ENCODE peak calls at places on chromosomes 6 and 20, in seven cellular contexts. One of them, this sample, is unnamed.

GRCh38 chr6:137112067-137112355 is 61.4 kb downstream of the IL22RA2 start:
- DNase-seq in epithelial cell of esophagus: peak
- DNase-seq in Peyer's patch: no peak
- DNase-seq in spleen: no peak
- DNase-seq in AG09309: peak
- DNase-seq in mucosa of descending colon: no peak
- DNase-seq in prostate gland: no peak
- DNase-seq in this sample: peak

GRCh38 chr20:37913563-37914366 is 10.8 kb downstream of the VSTM2L start:
- DNase-seq in Peyer's patch: no peak
- DNase-seq in mucosa of descending colon: no peak
- DNase-seq in prostate gland: no peak
- DNase-seq in spleen: no peak
- DNase-seq in AG09309: no peak
- DNase-seq in epithelial cell of esophagus: peak
- DNase-seq in this sample: no peak

GRCh38 chr6:104638841-104639290 is 220.9 kb downstream of the HACE1 start:
- DNase-seq in epithelial cell of esophagus: no peak
- DNase-seq in prostate gland: no peak
- DNase-seq in AG09309: no peak
- DNase-seq in spleen: no peak
- DNase-seq in mucosa of descending colon: no peak
- DNase-seq in Peyer's patch: no peak
- DNase-seq in this sample: no peak

GRCh38 chr6:150647051-150647450 is 47.4 kb downstream of the PLEKHG1 start:
- DNase-seq in prostate gland: no peak
- DNase-seq in spleen: no peak
- DNase-seq in Peyer's patch: no peak
- DNase-seq in AG09309: no peak
- DNase-seq in epithelial cell of esophagus: no peak
- DNase-seq in mucosa of descending colon: no peak
- DNase-seq in this sample: no peak

GRCh38 chr6:116386581-116387299 is 16.0 kb downstream of the DSE start:
- DNase-seq in mucosa of descending colon: no peak
- DNase-seq in spleen: no peak
- DNase-seq in AG09309: no peak
- DNase-seq in Peyer's patch: no peak
- DNase-seq in prostate gland: no peak
- DNase-seq in epithelial cell of esophagus: peak
- DNase-seq in this sample: peak

GRCh38 chr6:89260832-89261231 is 43.7 kb upstream of the GABRR1 start:
- DNase-seq in mucosa of descending colon: no peak
- DNase-seq in spleen: no peak
- DNase-seq in prostate gland: no peak
- DNase-seq in Peyer's patch: no peak
- DNase-seq in epithelial cell of esophagus: peak
- DNase-seq in AG09309: no peak
- DNase-seq in this sample: no peak

GRCh38 chr6:55882731-55883595 is 7.6 kb upstream of the BMP5 start:
- DNase-seq in Peyer's patch: no peak
- DNase-seq in prostate gland: no peak
- DNase-seq in AG09309: peak
- DNase-seq in spleen: no peak
- DNase-seq in mucosa of descending colon: no peak
- DNase-seq in epithelial cell of esophagus: peak
- DNase-seq in this sample: peak

GRCh38 chr20:47610247-47610944 is 108.7 kb downstream of the NCOA3 start:
- DNase-seq in spleen: no peak
- DNase-seq in epithelial cell of esophagus: peak
- DNase-seq in AG09309: peak
- DNase-seq in prostate gland: no peak
- DNase-seq in Peyer's patch: no peak
- DNase-seq in mucosa of descending colon: no peak
- DNase-seq in this sample: peak

GRCh38 chr6:160756021-160756420 is 54.0 kb downstream of the PLG start:
- DNase-seq in prostate gland: no peak
- DNase-seq in mucosa of descending colon: no peak
- DNase-seq in AG09309: no peak
- DNase-seq in Peyer's patch: no peak
- DNase-seq in epithelial cell of esophagus: peak
- DNase-seq in spleen: no peak
- DNase-seq in this sample: no peak

GRCh38 chr6:143677891-143678737 is at the start of gene PHACTR2:
- DNase-seq in epithelial cell of esophagus: peak
- DNase-seq in Peyer's patch: peak
- DNase-seq in prostate gland: peak
- DNase-seq in mucosa of descending colon: peak
- DNase-seq in AG09309: peak
- DNase-seq in spleen: peak
- DNase-seq in this sample: peak

GRCh38 chr20:10864076-10864672 is 190.4 kb upstream of the JAG1 start:
- DNase-seq in AG09309: no peak
- DNase-seq in prostate gland: peak
- DNase-seq in mucosa of descending colon: peak
- DNase-seq in spleen: no peak
- DNase-seq in epithelial cell of esophagus: peak
- DNase-seq in Peyer's patch: peak
- DNase-seq in this sample: no peak

GRCh38 chr6:163759542-163759941 is 345.0 kb downstream of the QKI start:
- DNase-seq in Peyer's patch: no peak
- DNase-seq in mucosa of descending colon: no peak
- DNase-seq in spleen: no peak
- DNase-seq in AG09309: no peak
- DNase-seq in epithelial cell of esophagus: peak
- DNase-seq in prostate gland: no peak
- DNase-seq in this sample: no peak

GRCh38 chr20:35473684-35474083 is 18.3 kb downstream of the CEP250 start:
- DNase-seq in prostate gland: no peak
- DNase-seq in spleen: no peak
- DNase-seq in Peyer's patch: no peak
- DNase-seq in mucosa of descending colon: no peak
- DNase-seq in AG09309: no peak
- DNase-seq in epithelial cell of esophagus: no peak
- DNase-seq in this sample: no peak

GRCh38 chr20:34074101-34074760 is 37.8 kb downstream of the EIF2S2 start:
- DNase-seq in Peyer's patch: no peak
- DNase-seq in epithelial cell of esophagus: peak
- DNase-seq in spleen: no peak
- DNase-seq in AG09309: no peak
- DNase-seq in mucosa of descending colon: no peak
- DNase-seq in prostate gland: no peak
- DNase-seq in this sample: no peak

GRCh38 chr6:42929088-42929927 is at the start of gene CNPY3:
- DNase-seq in epithelial cell of esophagus: peak
- DNase-seq in mucosa of descending colon: peak
- DNase-seq in prostate gland: peak
- DNase-seq in Peyer's patch: peak
- DNase-seq in spleen: peak
- DNase-seq in AG09309: peak
- DNase-seq in this sample: peak

GRCh38 chr20:47667086-47667485 is 118.2 kb downstream of the SULF2 start:
- DNase-seq in spleen: no peak
- DNase-seq in prostate gland: no peak
- DNase-seq in AG09309: no peak
- DNase-seq in Peyer's patch: no peak
- DNase-seq in epithelial cell of esophagus: no peak
- DNase-seq in mucosa of descending colon: no peak
- DNase-seq in this sample: no peak

GRCh38 chr6:125004198-125004597 is 42.0 kb downstream of the RNF217 start:
- DNase-seq in mucosa of descending colon: no peak
- DNase-seq in epithelial cell of esophagus: no peak
- DNase-seq in spleen: no peak
- DNase-seq in AG09309: no peak
- DNase-seq in Peyer's patch: no peak
- DNase-seq in prostate gland: no peak
- DNase-seq in this sample: no peak

GRCh38 chr20:709421-709820 is 33.8 kb upstream of the SCRT2 start:
- DNase-seq in AG09309: no peak
- DNase-seq in epithelial cell of esophagus: peak
- DNase-seq in spleen: peak
- DNase-seq in prostate gland: peak
- DNase-seq in Peyer's patch: no peak
- DNase-seq in mucosa of descending colon: no peak
- DNase-seq in this sample: no peak

GRCh38 chr6:71420693-71421328 is 132.2 kb downstream of the OGFRL1 start:
- DNase-seq in epithelial cell of esophagus: peak
- DNase-seq in Peyer's patch: peak
- DNase-seq in spleen: peak
- DNase-seq in mucosa of descending colon: peak
- DNase-seq in prostate gland: peak
- DNase-seq in AG09309: peak
- DNase-seq in this sample: peak

DNA sequence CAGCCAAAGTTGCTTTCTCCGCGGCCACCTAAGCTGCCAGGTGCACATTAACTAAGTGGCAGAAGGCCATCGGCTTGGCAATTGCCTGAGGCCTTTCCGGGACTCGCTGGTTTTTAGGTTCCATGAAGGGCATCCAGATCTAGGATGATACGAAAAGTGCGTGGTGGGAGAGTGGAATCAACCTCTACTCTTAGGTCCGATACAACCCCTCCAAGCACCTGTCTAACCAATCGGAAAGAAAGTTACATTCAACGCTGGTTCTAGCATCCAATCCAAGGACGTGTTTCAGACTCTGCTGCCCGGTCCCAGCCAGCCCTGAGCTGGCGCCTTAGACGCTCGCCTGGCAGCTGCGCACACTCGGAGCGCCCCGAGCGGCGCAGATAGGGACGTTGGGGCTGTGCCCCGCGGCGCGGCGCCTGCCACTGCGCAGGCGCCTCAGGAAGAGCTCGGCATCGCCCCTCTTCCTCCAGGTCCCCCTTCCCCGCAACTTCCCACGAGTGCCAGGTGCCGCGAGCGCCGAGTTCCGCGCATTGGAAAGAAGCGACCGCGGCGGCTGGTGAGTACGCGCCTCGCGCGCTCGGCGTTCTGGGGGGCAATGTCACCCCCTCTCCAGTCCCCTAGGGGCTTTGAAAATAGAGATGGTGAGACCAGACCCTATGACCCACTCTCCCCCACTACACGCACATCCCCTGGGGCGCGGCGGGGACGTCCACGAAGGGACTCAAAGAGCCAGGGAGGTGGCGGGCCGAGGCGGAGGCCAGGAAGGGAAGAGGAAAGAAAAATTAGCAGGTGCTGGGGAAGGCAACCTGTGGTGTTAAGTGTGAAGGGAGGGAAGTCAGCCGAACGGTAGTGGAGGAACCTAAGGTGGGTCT is at the start of gene ENPP4:
- DNase-seq in Peyer's patch: peak
- DNase-seq in mucosa of descending colon: peak
- DNase-seq in spleen: peak
- DNase-seq in AG09309: peak
- DNase-seq in epithelial cell of esophagus: peak
- DNase-seq in prostate gland: peak
- DNase-seq in this sample: peak
- TF ChIP-seq CTCF in Peyer's patch: no peak
- TF ChIP-seq CTCF in mucosa of descending colon: no peak
- TF ChIP-seq CTCF in spleen: no peak
- TF ChIP-seq CTCF in AG09309: no peak
- TF ChIP-seq CTCF in epithelial cell of esophagus: no peak
- TF ChIP-seq CTCF in prostate gland: no peak
- TF ChIP-seq CTCF in this sample: no peak

DNA sequence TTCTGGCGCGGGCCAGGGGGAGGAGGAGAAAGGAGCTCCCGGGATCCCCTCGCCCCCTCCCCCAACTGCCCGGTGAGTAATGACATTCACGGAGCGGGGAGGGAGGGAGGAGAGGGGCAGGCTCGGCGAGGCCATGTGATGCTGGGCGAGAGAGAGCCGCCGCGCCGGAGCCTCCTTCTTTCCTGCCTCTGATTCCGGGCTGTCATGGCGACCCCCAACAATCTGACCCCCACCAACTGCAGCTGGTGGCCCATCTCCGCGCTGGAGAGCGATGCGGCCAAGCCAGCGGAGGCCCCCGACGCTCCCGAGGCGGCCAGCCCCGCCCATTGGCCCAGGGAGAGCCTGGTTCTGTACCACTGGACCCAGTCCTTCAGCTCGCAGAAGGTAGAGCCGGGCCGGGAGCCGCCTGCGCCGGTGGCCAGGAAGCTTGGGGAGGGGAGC is at the start of gene GDAP1L1:
- DNase-seq in mucosa of descending colon: no peak
- DNase-seq in prostate gland: no peak
- DNase-seq in Peyer's patch: no peak
- DNase-seq in AG09309: no peak
- DNase-seq in spleen: no peak
- DNase-seq in epithelial cell of esophagus: no peak
- DNase-seq in this sample: no peak
- H3K4me3 ChIP-seq in mucosa of descending colon: no peak
- H3K4me3 ChIP-seq in prostate gland: peak
- H3K4me3 ChIP-seq in Peyer's patch: no peak
- H3K4me3 ChIP-seq in AG09309: peak
- H3K4me3 ChIP-seq in spleen: no peak
- H3K4me3 ChIP-seq in epithelial cell of esophagus: no peak
- H3K4me3 ChIP-seq in this sample: no peak

GRCh38 chr6:68976260-68976659 is 341.2 kb downstream of the ADGRB3 start:
- DNase-seq in prostate gland: no peak
- DNase-seq in spleen: no peak
- DNase-seq in epithelial cell of esophagus: no peak
- DNase-seq in mucosa of descending colon: no peak
- DNase-seq in Peyer's patch: no peak
- DNase-seq in AG09309: no peak
- DNase-seq in this sample: no peak

GRCh38 chr6:68978411-68978810 is 343.3 kb downstream of the ADGRB3 start:
- DNase-seq in Peyer's patch: no peak
- DNase-seq in AG09309: no peak
- DNase-seq in spleen: no peak
- DNase-seq in epithelial cell of esophagus: peak
- DNase-seq in mucosa of descending colon: no peak
- DNase-seq in prostate gland: no peak
- DNase-seq in this sample: no peak

GRCh38 chr6:68975064-68975463 is 340.0 kb downstream of the ADGRB3 start:
- DNase-seq in mucosa of descending colon: no peak
- DNase-seq in AG09309: no peak
- DNase-seq in epithelial cell of esophagus: no peak
- DNase-seq in prostate gland: no peak
- DNase-seq in Peyer's patch: no peak
- DNase-seq in spleen: no peak
- DNase-seq in this sample: peak
- TF ChIP-seq CTCF in mucosa of descending colon: no peak
- TF ChIP-seq CTCF in AG09309: no peak
- TF ChIP-seq CTCF in epithelial cell of esophagus: peak
- TF ChIP-seq CTCF in prostate gland: no peak
- TF ChIP-seq CTCF in Peyer's patch: no peak
- TF ChIP-seq CTCF in spleen: no peak
- TF ChIP-seq CTCF in this sample: peak

DNA sequence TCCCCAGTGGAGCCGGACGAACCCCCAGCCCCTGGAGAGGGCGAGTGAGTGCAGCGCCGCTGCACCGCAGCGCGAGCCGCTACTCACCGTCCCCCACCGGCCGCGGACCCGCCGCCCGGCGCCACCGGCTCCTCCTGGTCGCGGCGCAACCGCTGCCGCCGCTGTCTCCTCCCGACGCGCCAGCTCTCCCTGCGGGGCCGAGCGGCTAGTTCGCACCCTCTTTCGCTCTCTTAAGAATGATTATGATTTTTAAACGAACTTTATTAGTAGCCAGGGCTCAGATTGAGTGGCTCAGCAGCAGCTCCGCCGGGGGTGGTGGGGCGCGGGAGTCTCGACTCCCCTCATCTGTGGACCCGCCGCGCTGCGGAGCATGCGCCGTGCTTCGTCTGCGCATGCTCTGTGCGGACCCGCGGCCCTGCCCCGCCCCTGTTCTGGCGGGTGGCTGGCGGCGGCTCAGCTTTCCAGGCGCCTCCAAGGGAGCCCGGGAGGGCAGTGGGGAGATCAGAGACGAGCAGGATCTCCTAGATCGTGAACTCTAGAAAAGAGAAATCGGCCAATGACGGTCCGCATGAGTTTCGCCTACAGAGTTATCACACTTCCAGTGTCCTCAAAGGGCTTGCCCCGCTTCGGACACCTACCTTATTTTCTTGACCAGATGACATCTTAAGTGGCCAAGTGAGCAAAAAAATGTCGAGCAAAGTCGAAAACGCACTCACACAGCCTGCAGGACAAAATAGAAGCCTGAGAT is at the start of gene RAB23:
- DNase-seq in Peyer's patch: peak
- DNase-seq in spleen: peak
- DNase-seq in epithelial cell of esophagus: peak
- DNase-seq in prostate gland: peak
- DNase-seq in AG09309: no peak
- DNase-seq in mucosa of descending colon: peak
- DNase-seq in this sample: peak
- H3K4me3 ChIP-seq in Peyer's patch: peak
- H3K4me3 ChIP-seq in spleen: peak
- H3K4me3 ChIP-seq in epithelial cell of esophagus: peak
- H3K4me3 ChIP-seq in prostate gland: peak
- H3K4me3 ChIP-seq in AG09309: peak
- H3K4me3 ChIP-seq in mucosa of descending colon: peak
- H3K4me3 ChIP-seq in this sample: peak

This sample was measured in astrocyte of the spinal cord.